ENCODE peak calls at places on chromosome 22, in nine cellular contexts. One of them, this sample, is unnamed. For H3K4me1, the result is how much of the 10 kb centered on the place peaks cover.

GRCh38 chr22:23122992-23123803 is 18.6 kb downstream of the RSPH14 start:
- DNase-seq in HepG2: no peak
- DNase-seq in stomach: no peak
- DNase-seq in endothelial cell of umbilical vein: no peak
- DNase-seq in sigmoid colon: no peak
- DNase-seq in K562: no peak
- DNase-seq in transverse colon: no peak
- DNase-seq in HCT116: no peak
- DNase-seq in prostate gland: no peak
- DNase-seq in this sample: no peak

GRCh38 chr22:33018232-33018864 is 39.8 kb downstream of the SYN3 start:
- DNase-seq in prostate gland: peak
- DNase-seq in stomach: peak
- DNase-seq in sigmoid colon: no peak
- DNase-seq in K562: peak
- DNase-seq in transverse colon: peak
- DNase-seq in endothelial cell of umbilical vein: peak
- DNase-seq in HCT116: peak
- DNase-seq in HepG2: peak
- DNase-seq in this sample: no peak

GRCh38 chr22:37742374-37743092 is 45.7 kb downstream of the TRIOBP start:
- DNase-seq in sigmoid colon: peak
- DNase-seq in transverse colon: no peak
- DNase-seq in stomach: peak
- DNase-seq in prostate gland: no peak
- DNase-seq in K562: peak
- DNase-seq in endothelial cell of umbilical vein: no peak
- DNase-seq in HepG2: no peak
- DNase-seq in HCT116: peak
- DNase-seq in this sample: no peak

GRCh38 chr22:24803064-24803542 is 2.9 kb upstream of the SGSM1 start:
- DNase-seq in K562: peak
- DNase-seq in endothelial cell of umbilical vein: peak
- DNase-seq in sigmoid colon: no peak
- DNase-seq in transverse colon: peak
- DNase-seq in stomach: peak
- DNase-seq in prostate gland: no peak
- DNase-seq in HCT116: peak
- DNase-seq in HepG2: peak
- DNase-seq in this sample: no peak

GRCh38 chr22:25930710-25931353 is 188.8 kb downstream of the MYO18B start:
- DNase-seq in transverse colon: no peak
- DNase-seq in prostate gland: no peak
- DNase-seq in sigmoid colon: no peak
- DNase-seq in endothelial cell of umbilical vein: no peak
- DNase-seq in HepG2: no peak
- DNase-seq in HCT116: no peak
- DNase-seq in stomach: no peak
- DNase-seq in K562: no peak
- DNase-seq in this sample: no peak

GRCh38 chr22:19057999-19058491 is 64.2 kb downstream of the DGCR2 start:
- DNase-seq in endothelial cell of umbilical vein: no peak
- DNase-seq in sigmoid colon: peak
- DNase-seq in stomach: peak
- DNase-seq in transverse colon: no peak
- DNase-seq in prostate gland: no peak
- DNase-seq in HCT116: no peak
- DNase-seq in K562: no peak
- DNase-seq in HepG2: no peak
- DNase-seq in this sample: no peak

GRCh38 chr22:23580586-23581251 is 629 bp upstream of the IGLL1 start:
- DNase-seq in stomach: no peak
- DNase-seq in HCT116: no peak
- DNase-seq in transverse colon: no peak
- DNase-seq in sigmoid colon: no peak
- DNase-seq in prostate gland: no peak
- DNase-seq in HepG2: no peak
- DNase-seq in endothelial cell of umbilical vein: no peak
- DNase-seq in K562: peak
- DNase-seq in this sample: no peak

GRCh38 chr22:44261861-44262595 is 50.7 kb downstream of the SHISAL1 start:
- DNase-seq in sigmoid colon: peak
- DNase-seq in K562: peak
- DNase-seq in prostate gland: no peak
- DNase-seq in HepG2: no peak
- DNase-seq in endothelial cell of umbilical vein: no peak
- DNase-seq in transverse colon: no peak
- DNase-seq in HCT116: no peak
- DNase-seq in stomach: no peak
- DNase-seq in this sample: no peak

GRCh38 chr22:38051900-38052862 is 5.0 kb upstream of the PICK1 start:
- DNase-seq in endothelial cell of umbilical vein: peak
- DNase-seq in HCT116: peak
- DNase-seq in prostate gland: peak
- DNase-seq in sigmoid colon: peak
- DNase-seq in HepG2: peak
- DNase-seq in K562: peak
- DNase-seq in transverse colon: peak
- DNase-seq in stomach: peak
- DNase-seq in this sample: no peak

GRCh38 chr22:29166180-29166579 is 39.5 kb upstream of the EMID1 start:
- DNase-seq in endothelial cell of umbilical vein: no peak
- DNase-seq in K562: no peak
- DNase-seq in HCT116: no peak
- DNase-seq in transverse colon: no peak
- DNase-seq in sigmoid colon: peak
- DNase-seq in prostate gland: no peak
- DNase-seq in HepG2: no peak
- DNase-seq in stomach: no peak
- DNase-seq in this sample: no peak

GRCh38 chr22:41288245-41288946 is 2.4 kb upstream of the RANGAP1 start:
- DNase-seq in HCT116: peak
- DNase-seq in endothelial cell of umbilical vein: peak
- DNase-seq in prostate gland: peak
- DNase-seq in K562: no peak
- DNase-seq in sigmoid colon: peak
- DNase-seq in HepG2: peak
- DNase-seq in transverse colon: peak
- DNase-seq in stomach: peak
- DNase-seq in this sample: no peak

GRCh38 chr22:18024276-18024939 is at the start of gene MICAL3:
- DNase-seq in transverse colon: peak
- DNase-seq in stomach: peak
- DNase-seq in endothelial cell of umbilical vein: peak
- DNase-seq in HCT116: peak
- DNase-seq in K562: peak
- DNase-seq in HepG2: no peak
- DNase-seq in prostate gland: peak
- DNase-seq in sigmoid colon: peak
- DNase-seq in this sample: no peak

GRCh38 chr22:35882226-35883027 is 146.2 kb downstream of the RBFOX2 start:
- DNase-seq in HCT116: no peak
- DNase-seq in transverse colon: no peak
- DNase-seq in stomach: no peak
- DNase-seq in sigmoid colon: no peak
- DNase-seq in prostate gland: peak
- DNase-seq in K562: no peak
- DNase-seq in HepG2: no peak
- DNase-seq in endothelial cell of umbilical vein: peak
- DNase-seq in this sample: no peak

GRCh38 chr22:37708580-37709444 is 12.0 kb downstream of the TRIOBP start:
- DNase-seq in stomach: no peak
- DNase-seq in K562: no peak
- DNase-seq in prostate gland: no peak
- DNase-seq in endothelial cell of umbilical vein: no peak
- DNase-seq in sigmoid colon: no peak
- DNase-seq in HCT116: no peak
- DNase-seq in HepG2: no peak
- DNase-seq in transverse colon: no peak
- DNase-seq in this sample: no peak

GRCh38 chr22:46061124-46061410 is 84.1 kb upstream of the WNT7B start:
- DNase-seq in transverse colon: peak
- DNase-seq in HCT116: no peak
- DNase-seq in prostate gland: no peak
- DNase-seq in sigmoid colon: peak
- DNase-seq in endothelial cell of umbilical vein: no peak
- DNase-seq in HepG2: no peak
- DNase-seq in stomach: no peak
- DNase-seq in K562: no peak
- DNase-seq in this sample: no peak
- H3K4me1 ChIP-seq in transverse colon: under half
- H3K4me1 ChIP-seq in HCT116: under half
- H3K4me1 ChIP-seq in prostate gland: under half
- H3K4me1 ChIP-seq in sigmoid colon: half or more
- H3K4me1 ChIP-seq in endothelial cell of umbilical vein: under half
- H3K4me1 ChIP-seq in HepG2: under half
- H3K4me1 ChIP-seq in stomach: half or more
- H3K4me1 ChIP-seq in K562: under half
- H3K4me1 ChIP-seq in this sample: half or more

GRCh38 chr22:21652010-21652546 is 10.0 kb downstream of the SDF2L1 start:
- DNase-seq in endothelial cell of umbilical vein: peak
- DNase-seq in prostate gland: peak
- DNase-seq in sigmoid colon: peak
- DNase-seq in HCT116: peak
- DNase-seq in HepG2: peak
- DNase-seq in stomach: peak
- DNase-seq in K562: peak
- DNase-seq in transverse colon: peak
- DNase-seq in this sample: no peak
- TF ChIP-seq POLR2AphosphoS5 in endothelial cell of umbilical vein: peak
- TF ChIP-seq POLR2AphosphoS5 in prostate gland: peak
- TF ChIP-seq POLR2AphosphoS5 in sigmoid colon: peak
- TF ChIP-seq POLR2AphosphoS5 in HCT116: peak
- TF ChIP-seq POLR2AphosphoS5 in HepG2: peak
- TF ChIP-seq POLR2AphosphoS5 in stomach: no peak
- TF ChIP-seq POLR2AphosphoS5 in K562: no peak
- TF ChIP-seq POLR2AphosphoS5 in transverse colon: no peak
- TF ChIP-seq POLR2AphosphoS5 in this sample: peak

GRCh38 chr22:42959472-42960145 is 55.3 kb downstream of the PACSIN2 start:
- DNase-seq in HCT116: no peak
- DNase-seq in prostate gland: peak
- DNase-seq in endothelial cell of umbilical vein: peak
- DNase-seq in stomach: peak
- DNase-seq in HepG2: peak
- DNase-seq in sigmoid colon: peak
- DNase-seq in transverse colon: peak
- DNase-seq in K562: peak
- DNase-seq in this sample: no peak
- TF ChIP-seq POLR2A in HCT116: no peak
- TF ChIP-seq POLR2A in prostate gland: no peak
- TF ChIP-seq POLR2A in endothelial cell of umbilical vein: peak
- TF ChIP-seq POLR2A in stomach: no peak
- TF ChIP-seq POLR2A in HepG2: peak
- TF ChIP-seq POLR2A in sigmoid colon: no peak
- TF ChIP-seq POLR2A in transverse colon: peak
- TF ChIP-seq POLR2A in K562: peak
- TF ChIP-seq POLR2A in this sample: no peak

DNA sequence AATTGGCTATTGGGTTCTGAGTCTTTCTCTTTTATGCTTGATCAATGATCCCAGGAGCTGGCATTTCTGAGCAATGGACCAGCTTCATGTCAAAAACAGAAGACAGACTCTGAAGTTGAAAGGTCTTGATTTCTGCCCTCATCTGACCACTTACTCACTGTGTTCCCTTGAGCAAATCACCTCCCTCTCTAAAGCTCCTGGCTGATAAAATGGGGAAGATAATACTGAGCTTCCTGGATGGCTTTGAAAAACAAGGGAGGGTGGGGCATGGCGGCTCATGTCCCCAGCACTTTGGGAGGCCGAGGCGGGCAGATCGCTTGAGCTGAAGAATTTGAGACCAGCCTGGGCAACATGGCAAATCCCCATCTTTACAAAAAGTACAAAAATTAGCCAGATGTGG is 6.3 kb downstream of the FAM83F start:
- DNase-seq in stomach: no peak
- DNase-seq in sigmoid colon: no peak
- DNase-seq in prostate gland: no peak
- DNase-seq in transverse colon: no peak
- DNase-seq in endothelial cell of umbilical vein: no peak
- DNase-seq in HepG2: no peak
- DNase-seq in K562: peak
- DNase-seq in HCT116: no peak
- DNase-seq in this sample: no peak
- H3K4me1 ChIP-seq in stomach: half or more
- H3K4me1 ChIP-seq in sigmoid colon: under half
- H3K4me1 ChIP-seq in prostate gland: under half
- H3K4me1 ChIP-seq in transverse colon: under half
- H3K4me1 ChIP-seq in endothelial cell of umbilical vein: under half
- H3K4me1 ChIP-seq in HepG2: half or more
- H3K4me1 ChIP-seq in K562: under half
- H3K4me1 ChIP-seq in HCT116: under half
- H3K4me1 ChIP-seq in this sample: half or more

GRCh38 chr22:50524664-50525103 is 714 bp downstream of the SCO2 start:
- DNase-seq in prostate gland: no peak
- DNase-seq in K562: no peak
- DNase-seq in HCT116: no peak
- DNase-seq in transverse colon: no peak
- DNase-seq in sigmoid colon: no peak
- DNase-seq in endothelial cell of umbilical vein: no peak
- DNase-seq in stomach: no peak
- DNase-seq in HepG2: no peak
- DNase-seq in this sample: no peak
- TF ChIP-seq POLR2AphosphoS5 in prostate gland: no peak
- TF ChIP-seq POLR2AphosphoS5 in K562: no peak
- TF ChIP-seq POLR2AphosphoS5 in HCT116: no peak
- TF ChIP-seq POLR2AphosphoS5 in transverse colon: no peak
- TF ChIP-seq POLR2AphosphoS5 in sigmoid colon: no peak
- TF ChIP-seq POLR2AphosphoS5 in endothelial cell of umbilical vein: no peak
- TF ChIP-seq POLR2AphosphoS5 in stomach: no peak
- TF ChIP-seq POLR2AphosphoS5 in HepG2: no peak
- TF ChIP-seq POLR2AphosphoS5 in this sample: no peak

DNA sequence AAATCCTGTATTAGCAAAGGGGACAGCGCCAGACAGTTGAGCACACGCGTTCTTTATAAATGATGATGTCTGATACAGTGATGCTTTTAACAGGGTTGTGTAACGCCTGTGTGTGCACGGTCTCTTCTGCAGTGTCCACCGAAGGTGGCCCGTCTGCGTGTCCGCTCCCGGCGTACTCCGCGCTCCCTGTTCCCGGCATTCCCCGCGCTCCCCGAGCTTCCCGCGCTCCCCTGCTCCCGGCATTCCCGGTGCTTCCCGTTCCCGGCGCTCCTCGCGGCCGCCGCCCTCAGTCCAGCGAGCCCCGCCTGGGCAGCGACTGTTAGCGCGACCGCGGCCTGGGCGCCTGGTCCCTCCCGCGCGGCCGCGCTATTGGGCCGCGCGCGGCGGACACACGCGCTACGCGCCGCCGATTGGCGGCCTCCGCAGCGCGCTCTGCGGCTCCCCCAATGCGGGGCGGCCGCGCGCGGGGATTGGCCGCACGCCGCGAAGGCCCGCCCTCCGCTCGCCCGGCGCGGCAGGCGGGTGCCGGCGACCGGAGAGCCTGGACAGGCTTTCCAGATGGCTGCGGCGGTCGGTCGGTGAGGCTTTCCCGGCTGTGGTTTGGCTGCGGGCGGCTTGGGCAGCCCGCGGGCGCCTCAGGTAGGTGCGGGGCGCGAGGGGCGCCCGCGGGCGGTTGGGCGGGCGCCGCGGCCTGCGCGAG is at the start of gene DGCR8:
- DNase-seq in endothelial cell of umbilical vein: peak
- DNase-seq in K562: peak
- DNase-seq in prostate gland: peak
- DNase-seq in sigmoid colon: peak
- DNase-seq in HCT116: peak
- DNase-seq in stomach: peak
- DNase-seq in HepG2: peak
- DNase-seq in transverse colon: peak
- DNase-seq in this sample: no peak
- TF ChIP-seq POLR2A in endothelial cell of umbilical vein: peak
- TF ChIP-seq POLR2A in K562: no peak
- TF ChIP-seq POLR2A in prostate gland: peak
- TF ChIP-seq POLR2A in sigmoid colon: peak
- TF ChIP-seq POLR2A in HCT116: peak
- TF ChIP-seq POLR2A in stomach: no peak
- TF ChIP-seq POLR2A in HepG2: peak
- TF ChIP-seq POLR2A in transverse colon: peak
- TF ChIP-seq POLR2A in this sample: no peak